ENCODE peak calls at places on chromosome 2, in six cellular contexts. S is cardiac fibroblast; N is stimulated activated CD8-positive, alpha-beta memory T cell treated with anti-CD3 and anti-CD28 coated beads, Interleukin-15, amount 100 ng/mL, for 4 hours; M is neural progenitor cell; C is esophagus muscularis mucosa; Z is A172. W is an unnamed sample.

GRCh38 chr2:127175406-127175805 is 44.7 kb downstream of the CYP27C1 start:
- DNase-seq in C (no peak), N (no peak), M (no peak), Z (no peak), S (peak; percentile 55), W (no peak)

GRCh38 chr2:28608061-28608828 is 112.4 kb downstream of the PLB1 start:
- DNase-seq in Z (no peak), S (no peak), C (no peak), N (no peak), M (peak; percentile 27), W (peak; percentile 71)

GRCh38 chr2:55490554-55490953 is 29.0 kb upstream of the CFAP36 start:
- DNase-seq in C (no peak), S (peak; percentile 93), N (no peak), M (no peak), Z (peak; percentile 68), W (peak; percentile 23)

GRCh38 chr2:207394203-207394741 is 135.5 kb upstream of the CREB1 start:
- DNase-seq in S (peak; percentile 90), N (no peak), C (no peak), Z (no peak), M (no peak), W (no peak)

GRCh38 chr2:16373341-16373740 is 292.3 kb downstream of the CYRIA start:
- DNase-seq in S (no peak), M (no peak), C (no peak), N (no peak), Z (no peak), W (no peak)

GRCh38 chr2:168194784-168195522 is 52.4 kb downstream of the STK39 start:
- DNase-seq in S (no peak), C (no peak), M (no peak), Z (no peak), N (no peak), W (no peak)

GRCh38 chr2:85728342-85728741 is 25.4 kb upstream of the ATOH8 start:
- DNase-seq in Z (no peak), C (no peak), S (no peak), M (no peak), N (no peak), W (no peak)

GRCh38 chr2:71008342-71008741 is 13.7 kb upstream of the TEX261 start:
- DNase-seq in C (no peak), S (no peak), M (peak; percentile 24), Z (no peak), N (no peak), W (no peak)

GRCh38 chr2:28951910-28952805 is 28.9 kb upstream of the TOGARAM2 start:
- DNase-seq in M (peak; percentile 50), S (peak; percentile 89), N (no peak), C (no peak), Z (no peak), W (peak; percentile 51)

GRCh38 chr2:177735318-177735803 is 337.2 kb downstream of the PDE11A start:
- DNase-seq in S (no peak), C (no peak), N (no peak), M (no peak), Z (no peak), W (no peak)

GRCh38 chr2:137167651-137168050 is 402.3 kb downstream of the THSD7B start:
- DNase-seq in M (no peak), S (no peak), N (no peak), Z (no peak), C (no peak), W (no peak)

GRCh38 chr2:206823178-206823577 is 57.8 kb downstream of the FASTKD2 start:
- DNase-seq in M (no peak), Z (no peak), S (no peak), N (no peak), C (no peak), W (no peak)

GRCh38 chr2:169528271-169528701 is 18.8 kb downstream of the KLHL41 start:
- DNase-seq in C (no peak), M (peak; percentile 81), Z (peak; percentile 59), N (peak; percentile 48), S (peak; percentile 71), W (peak; percentile 72)

W was measured in ELF-1.